ENCODE peak calls at places on chromosomes 7 and 10, in six cellular contexts. One of them, this sample, is unnamed.
A peak's percentile ranks its signal among the peaks of the same experiment; 100 is the strongest.

GRCh38 chr10:96758423-96758822 is 38.1 kb upstream of the PIK3AP1 start:
- DNase-seq in HCT116: no peak
- DNase-seq in GM23338: no peak
- DNase-seq in neural progenitor cell: no peak
- DNase-seq in mammary epithelial cell: no peak
- DNase-seq in OCI-LY7: peak; percentile 90
- DNase-seq in this sample: no peak

GRCh38 chr7:35707422-35707821 is 12.5 kb upstream of the HERPUD2 start:
- DNase-seq in HCT116: no peak
- DNase-seq in GM23338: peak; percentile 69
- DNase-seq in neural progenitor cell: no peak
- DNase-seq in mammary epithelial cell: no peak
- DNase-seq in OCI-LY7: no peak
- DNase-seq in this sample: peak; percentile 78

GRCh38 chr7:157807510-157807909 is 470.7 kb downstream of the DNAJB6 start:
- DNase-seq in HCT116: peak; percentile 40
- DNase-seq in GM23338: no peak
- DNase-seq in neural progenitor cell: peak; percentile 63
- DNase-seq in mammary epithelial cell: no peak
- DNase-seq in OCI-LY7: no peak
- DNase-seq in this sample: peak; percentile 62

GRCh38 chr7:158109364-158110033 is 478.1 kb downstream of the PTPRN2 start:
- DNase-seq in HCT116: no peak
- DNase-seq in GM23338: no peak
- DNase-seq in neural progenitor cell: no peak
- DNase-seq in mammary epithelial cell: no peak
- DNase-seq in OCI-LY7: peak; percentile 1
- DNase-seq in this sample: no peak

GRCh38 chr7:97748482-97748881 is 16.6 kb downstream of the TAC1 start:
- DNase-seq in HCT116: no peak
- DNase-seq in GM23338: no peak
- DNase-seq in neural progenitor cell: no peak
- DNase-seq in mammary epithelial cell: no peak
- DNase-seq in OCI-LY7: no peak
- DNase-seq in this sample: no peak

GRCh38 chr10:16105082-16105481 is 244.8 kb upstream of the MINDY3 start:
- DNase-seq in HCT116: no peak
- DNase-seq in GM23338: no peak
- DNase-seq in neural progenitor cell: no peak
- DNase-seq in mammary epithelial cell: peak; percentile 67
- DNase-seq in OCI-LY7: no peak
- DNase-seq in this sample: no peak

GRCh38 chr7:106012935-106013439 is 49.9 kb downstream of the CDHR3 start:
- DNase-seq in HCT116: no peak
- DNase-seq in GM23338: no peak
- DNase-seq in neural progenitor cell: no peak
- DNase-seq in mammary epithelial cell: no peak
- DNase-seq in OCI-LY7: no peak
- DNase-seq in this sample: peak; percentile 91

GRCh38 chr7:12158334-12159060 is 52.6 kb upstream of the TMEM106B start:
- DNase-seq in HCT116: no peak
- DNase-seq in GM23338: no peak
- DNase-seq in neural progenitor cell: no peak
- DNase-seq in mammary epithelial cell: no peak
- DNase-seq in OCI-LY7: no peak
- DNase-seq in this sample: peak; percentile 64

GRCh38 chr10:7671121-7671520 is 4.4 kb upstream of the ITIH5 start:
- DNase-seq in HCT116: no peak
- DNase-seq in GM23338: no peak
- DNase-seq in neural progenitor cell: no peak
- DNase-seq in mammary epithelial cell: no peak
- DNase-seq in OCI-LY7: no peak
- DNase-seq in this sample: no peak

GRCh38 chr7:128860158-128861073 is 2.2 kb upstream of the ATP6V1F start:
- DNase-seq in HCT116: no peak
- DNase-seq in GM23338: peak; percentile 47
- DNase-seq in neural progenitor cell: peak; percentile 27
- DNase-seq in mammary epithelial cell: no peak
- DNase-seq in OCI-LY7: peak; percentile 45
- DNase-seq in this sample: peak; percentile 63

GRCh38 chr10:108439397-108439796 is 1274.9 kb upstream of the SORCS1 start:
- DNase-seq in HCT116: no peak
- DNase-seq in GM23338: no peak
- DNase-seq in neural progenitor cell: no peak
- DNase-seq in mammary epithelial cell: no peak
- DNase-seq in OCI-LY7: no peak
- DNase-seq in this sample: no peak

GRCh38 chr7:30642789-30643188 is 39.5 kb downstream of the CRHR2 start:
- DNase-seq in HCT116: no peak
- DNase-seq in GM23338: no peak
- DNase-seq in neural progenitor cell: no peak
- DNase-seq in mammary epithelial cell: no peak
- DNase-seq in OCI-LY7: no peak
- DNase-seq in this sample: no peak

GRCh38 chr10:127715782-127716378 is 21.1 kb upstream of the FOXI2 start:
- DNase-seq in HCT116: peak; percentile 46
- DNase-seq in GM23338: peak; percentile 67
- DNase-seq in neural progenitor cell: peak; percentile 53
- DNase-seq in mammary epithelial cell: no peak
- DNase-seq in OCI-LY7: peak; percentile 44
- DNase-seq in this sample: peak; percentile 15

GRCh38 chr10:37535459-37536246 is 321.8 kb downstream of the ZNF248 start:
- DNase-seq in HCT116: no peak
- DNase-seq in GM23338: no peak
- DNase-seq in neural progenitor cell: peak; percentile 58
- DNase-seq in mammary epithelial cell: peak; percentile 11
- DNase-seq in OCI-LY7: no peak
- DNase-seq in this sample: no peak

GRCh38 chr10:71900441-71901180 is 49.6 kb upstream of the PSAP start:
- DNase-seq in HCT116: no peak
- DNase-seq in GM23338: no peak
- DNase-seq in neural progenitor cell: no peak
- DNase-seq in mammary epithelial cell: no peak
- DNase-seq in OCI-LY7: no peak
- DNase-seq in this sample: no peak

GRCh38 chr7:155643804-155644177 is 670 bp upstream of the RBM33 start:
- DNase-seq in HCT116: no peak
- DNase-seq in GM23338: no peak
- DNase-seq in neural progenitor cell: no peak
- DNase-seq in mammary epithelial cell: no peak
- DNase-seq in OCI-LY7: no peak
- DNase-seq in this sample: peak; percentile 31

GRCh38 chr7:64686493-64687184 is 20.7 kb downstream of the ZNF107 start:
- DNase-seq in HCT116: no peak
- DNase-seq in GM23338: no peak
- DNase-seq in neural progenitor cell: no peak
- DNase-seq in mammary epithelial cell: peak; percentile 90
- DNase-seq in OCI-LY7: peak; percentile 93
- DNase-seq in this sample: no peak

GRCh38 chr10:71396084-71396713 is 521 bp upstream of the CDH23 start:
- DNase-seq in HCT116: no peak
- DNase-seq in GM23338: peak; percentile 91
- DNase-seq in neural progenitor cell: peak; percentile 93
- DNase-seq in mammary epithelial cell: no peak
- DNase-seq in OCI-LY7: no peak
- DNase-seq in this sample: peak; percentile 6

GRCh38 chr7:151793991-151794507 is 82.9 kb downstream of the PRKAG2 start:
- DNase-seq in HCT116: no peak
- DNase-seq in GM23338: no peak
- DNase-seq in neural progenitor cell: no peak
- DNase-seq in mammary epithelial cell: no peak
- DNase-seq in OCI-LY7: no peak
- DNase-seq in this sample: no peak

GRCh38 chr10:17229717-17229966 is 1.6 kb downstream of the VIM start:
- DNase-seq in HCT116: no peak
- DNase-seq in GM23338: peak; percentile 77
- DNase-seq in neural progenitor cell: peak; percentile 73
- DNase-seq in mammary epithelial cell: peak; percentile 59
- DNase-seq in OCI-LY7: no peak
- DNase-seq in this sample: peak; percentile 55

GRCh38 chr7:102208826-102209225 is 77.8 kb upstream of the SH2B2 start:
- DNase-seq in HCT116: no peak
- DNase-seq in GM23338: peak; percentile 46
- DNase-seq in neural progenitor cell: peak; percentile 60
- DNase-seq in mammary epithelial cell: no peak
- DNase-seq in OCI-LY7: no peak
- DNase-seq in this sample: no peak

GRCh38 chr7:65453631-65454030 is 80.0 kb downstream of the ZNF92 start:
- DNase-seq in HCT116: no peak
- DNase-seq in GM23338: no peak
- DNase-seq in neural progenitor cell: no peak
- DNase-seq in mammary epithelial cell: no peak
- DNase-seq in OCI-LY7: no peak
- DNase-seq in this sample: no peak

GRCh38 chr7:42414961-42415505 is 178.0 kb upstream of the GLI3 start:
- DNase-seq in HCT116: no peak
- DNase-seq in GM23338: no peak
- DNase-seq in neural progenitor cell: no peak
- DNase-seq in mammary epithelial cell: peak; percentile 19
- DNase-seq in OCI-LY7: no peak
- DNase-seq in this sample: peak; percentile 55

GRCh38 chr7:93310346-93310745 is 78.2 kb downstream of the VPS50 start:
- DNase-seq in HCT116: no peak
- DNase-seq in GM23338: no peak
- DNase-seq in neural progenitor cell: no peak
- DNase-seq in mammary epithelial cell: peak; percentile 14
- DNase-seq in OCI-LY7: no peak
- DNase-seq in this sample: peak; percentile 66

DNA sequence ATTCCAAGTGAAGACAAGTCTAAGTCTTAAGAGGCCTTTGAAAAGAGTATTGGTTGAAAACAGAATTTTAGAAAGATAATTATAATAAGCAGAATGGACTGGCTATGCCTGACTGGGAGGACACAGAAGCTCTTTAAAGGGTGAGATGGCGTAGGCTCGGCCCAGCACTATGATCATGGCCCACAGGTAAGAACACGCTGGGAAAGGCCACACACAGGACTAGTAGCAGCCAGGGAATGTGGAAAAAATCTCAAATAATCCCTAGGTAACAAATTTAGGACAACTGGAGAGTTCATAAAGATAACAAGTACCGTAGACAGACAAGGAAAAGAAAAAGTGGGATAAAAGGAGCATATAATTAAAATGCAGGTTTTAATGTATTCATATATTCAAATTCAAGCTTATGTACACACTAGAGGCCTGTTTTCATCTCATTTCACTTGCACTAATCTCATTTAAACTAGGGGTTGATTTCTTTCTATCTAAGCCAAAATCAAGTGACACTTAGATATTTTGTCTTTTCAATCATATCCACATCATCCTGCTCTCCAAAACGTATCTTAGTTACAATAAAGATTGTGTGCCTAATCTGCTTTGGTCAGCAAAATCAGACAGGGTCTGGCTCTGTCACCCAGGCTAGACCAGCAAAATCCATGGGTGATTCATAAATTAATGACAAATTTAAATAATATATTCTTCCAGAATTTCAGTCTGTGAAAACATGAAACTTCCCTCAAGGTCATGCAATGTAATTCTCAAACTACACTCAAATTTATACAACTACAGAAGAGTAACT is 53.0 kb downstream of the EZH2 start:
- DNase-seq in HCT116: no peak
- DNase-seq in GM23338: no peak
- DNase-seq in neural progenitor cell: no peak
- DNase-seq in mammary epithelial cell: no peak
- DNase-seq in OCI-LY7: no peak
- DNase-seq in this sample: no peak
- H4K20me1 ChIP-seq in HCT116: peaks cover 10% of the 10 kb centered on the region
- H4K20me1 ChIP-seq in GM23338: peaks cover 20% of the 10 kb centered on the region
- H4K20me1 ChIP-seq in neural progenitor cell: peaks cover 40% of the 10 kb centered on the region
- H4K20me1 ChIP-seq in mammary epithelial cell: no peaks in the 10 kb centered on the region
- H4K20me1 ChIP-seq in OCI-LY7: peaks cover 11% of the 10 kb centered on the region
- H4K20me1 ChIP-seq in this sample: no peaks in the 10 kb centered on the region

DNA sequence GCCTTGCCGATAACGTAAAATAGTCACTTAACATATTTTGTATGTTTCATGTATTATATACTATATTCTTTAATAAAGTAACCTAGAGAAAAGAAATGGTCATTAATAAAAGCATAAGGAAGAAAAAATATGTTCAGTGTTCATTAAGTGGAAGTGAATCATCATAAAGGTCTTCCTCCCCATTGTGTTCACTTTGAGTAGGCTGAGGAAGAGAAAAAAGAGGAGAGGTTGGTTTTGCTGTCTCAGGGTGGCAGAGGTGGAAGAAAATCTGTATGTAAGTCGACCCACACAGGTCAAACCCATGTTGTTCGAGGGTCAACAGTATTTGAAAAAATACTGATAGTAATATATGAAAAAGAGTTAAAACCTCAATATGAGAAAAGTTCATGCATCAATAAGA is 90.3 kb downstream of the GLCCI1 start:
- DNase-seq in HCT116: no peak
- DNase-seq in GM23338: no peak
- DNase-seq in neural progenitor cell: no peak
- DNase-seq in mammary epithelial cell: no peak
- DNase-seq in OCI-LY7: no peak
- DNase-seq in this sample: no peak
- H3K36me3 ChIP-seq in HCT116: no peaks in the 10 kb centered on the region
- H3K36me3 ChIP-seq in GM23338: no peaks in the 10 kb centered on the region
- H3K36me3 ChIP-seq in neural progenitor cell: peaks cover 39% of the 10 kb centered on the region
- H3K36me3 ChIP-seq in mammary epithelial cell: peaks cover 5% of the 10 kb centered on the region
- H3K36me3 ChIP-seq in OCI-LY7: peaks cover 82% of the 10 kb centered on the region
- H3K36me3 ChIP-seq in this sample: no peaks in the 10 kb centered on the region

DNA sequence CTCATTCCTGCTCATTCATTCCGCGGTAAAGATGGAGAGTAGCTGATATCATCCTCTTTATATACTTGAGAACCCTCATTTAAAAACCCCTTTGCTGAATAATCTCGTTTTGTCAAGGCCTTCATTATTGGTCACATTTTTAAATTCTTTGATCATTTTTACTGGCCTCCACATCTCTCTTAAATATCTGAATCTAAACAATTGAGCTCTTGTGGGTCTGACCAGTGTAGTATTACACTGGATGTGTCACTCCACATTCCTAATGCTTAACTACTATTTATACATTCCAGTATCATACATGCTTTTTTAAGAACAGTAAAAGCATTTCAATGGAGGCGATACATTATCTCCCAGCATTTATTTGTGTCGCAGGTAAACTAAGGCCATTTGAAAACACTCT is 12.6 kb upstream of the PRPS1L1 start:
- DNase-seq in HCT116: no peak
- DNase-seq in GM23338: no peak
- DNase-seq in neural progenitor cell: no peak
- DNase-seq in mammary epithelial cell: peak; percentile 49
- DNase-seq in OCI-LY7: no peak
- DNase-seq in this sample: peak; percentile 65
- H3K4me2 ChIP-seq in HCT116: peak overlapping the region; percentile 11
- H3K4me2 ChIP-seq in GM23338: no peak overlapping the region
- H3K4me2 ChIP-seq in neural progenitor cell: no peak overlapping the region
- H3K4me2 ChIP-seq in mammary epithelial cell: no peak overlapping the region
- H3K4me2 ChIP-seq in OCI-LY7: no peak overlapping the region
- H3K4me2 ChIP-seq in this sample: peak overlapping the region; percentile 17

GRCh38 chr7:1536768-1537630 is 6.5 kb downstream of the MAFK start:
- DNase-seq in HCT116: peak; percentile 81
- DNase-seq in GM23338: peak; percentile 93
- DNase-seq in neural progenitor cell: peak; percentile 83
- DNase-seq in mammary epithelial cell: peak; percentile 87
- DNase-seq in OCI-LY7: no peak
- DNase-seq in this sample: peak; percentile 99
- H4K20me1 ChIP-seq in HCT116: no peaks in the 10 kb centered on the region
- H4K20me1 ChIP-seq in GM23338: peaks cover 3% of the 10 kb centered on the region
- H4K20me1 ChIP-seq in neural progenitor cell: peaks cover 47% of the 10 kb centered on the region
- H4K20me1 ChIP-seq in mammary epithelial cell: no peaks in the 10 kb centered on the region
- H4K20me1 ChIP-seq in OCI-LY7: peaks cover 4% of the 10 kb centered on the region
- H4K20me1 ChIP-seq in this sample: no peaks in the 10 kb centered on the region